ENCODE peak calls at places on chromosome 6, in nine cellular contexts. T, C, M, F, I, E, U, L and P are unnamed samples.

GRCh38 chr6:115891704-115892225 is 168.9 kb downstream of the FRK start:
- DNase-seq in T (no peak), C (no peak), M (no peak), F (no peak), I (no peak), E (no peak), U (no peak), L (no peak), P (no peak)

GRCh38 chr6:90343581-90343980 is 46.9 kb upstream of the BACH2 start:
- DNase-seq in T (no peak), C (no peak), M (no peak), F (no peak), I (no peak), E (no peak), U (no peak), L (no peak), P (no peak)

GRCh38 chr6:128358111-128358780 is 162.2 kb downstream of the PTPRK start:
- DNase-seq in T (no peak), C (no peak), M (no peak), F (no peak), I (no peak), E (no peak), U (no peak), L (no peak), P (no peak)

GRCh38 chr6:45421700-45422540 is 44.2 kb upstream of the SUPT3H start:
- DNase-seq in T (peak), C (peak), M (peak), F (peak), I (peak), E (no peak), U (peak), L (peak), P (peak)

GRCh38 chr6:15313367-15313766 is 67.5 kb downstream of the JARID2 start:
- DNase-seq in T (peak), C (no peak), M (no peak), F (peak), I (no peak), E (no peak), U (no peak), L (no peak), P (no peak)

GRCh38 chr6:134550604-134551003 is 232.7 kb upstream of the SGK1 start:
- DNase-seq in T (no peak), C (no peak), M (no peak), F (no peak), I (no peak), E (no peak), U (no peak), L (no peak), P (no peak)

GRCh38 chr6:63598001-63598250 is 25.6 kb downstream of the LOC128125822 start:
- DNase-seq in T (no peak), C (no peak), M (no peak), F (no peak), I (no peak), E (no peak), U (no peak), L (no peak), P (no peak)

GRCh38 chr6:29631860-29632731 is 887 bp downstream of the GABBR1 start:
- DNase-seq in T (peak), C (peak), M (peak), F (peak), I (peak), E (no peak), U (peak), L (peak), P (peak)

GRCh38 chr6:89840538-89840937 is 10.9 kb downstream of the CASP8AP2 start:
- DNase-seq in T (no peak), C (no peak), M (no peak), F (no peak), I (no peak), E (no peak), U (no peak), L (peak), P (no peak)

GRCh38 chr6:24899647-24900325 is 36.0 kb downstream of the RIPOR2 start:
- DNase-seq in T (no peak), C (peak), M (peak), F (no peak), I (peak), E (no peak), U (no peak), L (peak), P (no peak)

GRCh38 chr6:16496982-16497823 is 258.8 kb downstream of the GMPR start:
- DNase-seq in T (no peak), C (no peak), M (no peak), F (no peak), I (no peak), E (no peak), U (no peak), L (no peak), P (peak)

GRCh38 chr6:39256294-39256693 is 27.0 kb upstream of the KCNK5 start:
- DNase-seq in T (no peak), C (no peak), M (no peak), F (no peak), I (no peak), E (no peak), U (no peak), L (no peak), P (no peak)

GRCh38 chr6:73985891-73986290 is 289.9 kb downstream of the CD109 start:
- DNase-seq in T (no peak), C (no peak), M (no peak), F (no peak), I (no peak), E (no peak), U (no peak), L (no peak), P (no peak)

GRCh38 chr6:5501837-5502236 is 240.5 kb downstream of the FARS2 start:
- DNase-seq in T (no peak), C (no peak), M (no peak), F (no peak), I (no peak), E (no peak), U (peak), L (no peak), P (no peak)

GRCh38 chr6:153729189-153729588 is 309.9 kb upstream of the OPRM1 start:
- DNase-seq in T (no peak), C (no peak), M (no peak), F (no peak), I (no peak), E (no peak), U (no peak), L (no peak), P (no peak)

GRCh38 chr6:13810688-13811446 is 3.5 kb downstream of the MCUR1 start:
- DNase-seq in T (no peak), C (no peak), M (no peak), F (no peak), I (no peak), E (no peak), U (no peak), L (no peak), P (no peak)

GRCh38 chr6:107314644-107315043 is 144.7 kb downstream of the PDSS2 start:
- DNase-seq in T (no peak), C (no peak), M (no peak), F (no peak), I (no peak), E (no peak), U (no peak), L (no peak), P (no peak)

GRCh38 chr6:151229401-151230276 is 10.1 kb upstream of the AKAP12 start:
- DNase-seq in T (no peak), C (peak), M (no peak), F (no peak), I (peak), E (no peak), U (no peak), L (no peak), P (no peak)

GRCh38 chr6:16320533-16321340 is 82.3 kb downstream of the GMPR start:
- DNase-seq in T (no peak), C (no peak), M (no peak), F (peak), I (peak), E (no peak), U (no peak), L (no peak), P (no peak)

GRCh38 chr6:79810878-79811277 is 136.5 kb downstream of the ELOVL4 start:
- DNase-seq in T (no peak), C (no peak), M (no peak), F (no peak), I (no peak), E (no peak), U (no peak), L (no peak), P (no peak)

GRCh38 chr6:56019973-56020372 is 144.6 kb upstream of the BMP5 start:
- DNase-seq in T (no peak), C (no peak), M (no peak), F (no peak), I (no peak), E (no peak), U (no peak), L (no peak), P (no peak)

GRCh38 chr6:154057098-154057497 is 18.1 kb downstream of the OPRM1 start:
- DNase-seq in T (no peak), C (no peak), M (no peak), F (no peak), I (no peak), E (no peak), U (no peak), L (no peak), P (no peak)

GRCh38 chr6:157158456-157158855 is 164.9 kb downstream of the TMEM242 start:
- DNase-seq in T (no peak), C (no peak), M (no peak), F (no peak), I (no peak), E (no peak), U (no peak), L (no peak), P (no peak)

GRCh38 chr6:21613809-21614208 is 20.3 kb downstream of the SOX4 start:
- DNase-seq in T (no peak), C (no peak), M (no peak), F (no peak), I (no peak), E (no peak), U (no peak), L (no peak), P (no peak)

GRCh38 chr6:8234316-8234715 is 132.0 kb upstream of the EEF1E1 start:
- DNase-seq in T (no peak), C (no peak), M (no peak), F (no peak), I (no peak), E (no peak), U (no peak), L (no peak), P (no peak)

GRCh38 chr6:2179950-2180349 is 65.5 kb downstream of the GMDS start:
- DNase-seq in T (no peak), C (no peak), M (no peak), F (no peak), I (no peak), E (no peak), U (no peak), L (no peak), P (no peak)

GRCh38 chr6:3451498-3451897 is 5.4 kb downstream of the SLC22A23 start:
- DNase-seq in T (no peak), C (no peak), M (no peak), F (no peak), I (no peak), E (no peak), U (no peak), L (no peak), P (no peak)

GRCh38 chr6:39347201-39347600 is 24.7 kb upstream of the KCNK16 start:
- DNase-seq in T (no peak), C (no peak), M (no peak), F (no peak), I (no peak), E (no peak), U (no peak), L (no peak), P (no peak)

GRCh38 chr6:2155206-2155605 is 90.2 kb downstream of the GMDS start:
- DNase-seq in T (no peak), C (no peak), M (no peak), F (no peak), I (no peak), E (no peak), U (no peak), L (no peak), P (no peak)

GRCh38 chr6:162778603-162779002 is 50.8 kb downstream of the PACRG start:
- DNase-seq in T (no peak), C (no peak), M (no peak), F (no peak), I (no peak), E (no peak), U (no peak), L (no peak), P (no peak)

GRCh38 chr6:25278557-25278913 is 639 bp upstream of the CARMIL1 start:
- DNase-seq in T (no peak), C (no peak), M (no peak), F (no peak), I (no peak), E (no peak), U (no peak), L (no peak), P (no peak)

GRCh38 chr6:37236921-37237320 is 20.7 kb upstream of the TBC1D22B start:
- DNase-seq in T (no peak), C (no peak), M (no peak), F (no peak), I (no peak), E (no peak), U (no peak), L (no peak), P (no peak)

GRCh38 chr6:157294654-157295053 is 28.7 kb downstream of the TMEM242 start:
- DNase-seq in T (no peak), C (no peak), M (no peak), F (no peak), I (no peak), E (no peak), U (no peak), L (no peak), P (no peak)